ENCODE peak calls at places on chromosomes 13 and 19, in eight cellular contexts. U is progenitor cell of endocrine pancreas; L is non-pigmented ciliary epithelial cell; V is stimulated activated CD4-positive, alpha-beta T cell treated with anti-CD3 and anti-CD28 coated beads, Interleukin-1b, Interleukin-23, amount 100 ng/mL, for 1 hour; M is heart right ventricle; B is psoas muscle; C is cardiac muscle cell; Z is NCI-H2171 treated with DMSO at 0.1 percent for 48 hours. K is an unnamed sample.

GRCh38 chr19:16825312-16826168 is 3.7 kb upstream of the SIN3B start:
- DNase-seq in M (peak; percentile 70), C (no peak), U (no peak), B (peak; percentile 60), Z (peak; percentile 59), L (no peak), V (no peak), K (no peak)

GRCh38 chr19:43532571-43532961 is 422 bp upstream of the ZNF575 start:
- DNase-seq in C (no peak), U (no peak), M (no peak), L (no peak), Z (no peak), B (peak; percentile 78), V (no peak), K (no peak)

GRCh38 chr19:11382898-11383705 is 1.0 kb downstream of the EPOR start:
- DNase-seq in M (peak; percentile 45), C (peak; percentile 83), V (no peak), B (peak; percentile 71), U (peak; percentile 29), L (no peak), Z (peak; percentile 37), K (peak; percentile 67)

GRCh38 chr13:111429064-111429558 is 108.7 kb downstream of the TEX29 start:
- DNase-seq in M (peak; percentile 17), C (peak; percentile 67), V (no peak), U (peak; percentile 37), B (no peak), Z (peak; percentile 2), L (no peak), K (no peak)

GRCh38 chr19:40610396-40611064 is 9.4 kb downstream of the LTBP4 start:
- DNase-seq in M (peak; percentile 68), Z (peak; percentile 9), V (no peak), B (peak; percentile 88), L (no peak), C (no peak), U (no peak), K (peak; percentile 63)

GRCh38 chr19:13071444-13072205 is 31.0 kb downstream of the LYL1 start:
- DNase-seq in U (no peak), M (no peak), V (no peak), C (no peak), B (no peak), Z (peak; percentile 60), L (no peak), K (no peak)

GRCh38 chr13:27559714-27560113 is 60.6 kb downstream of the LNX2 start:
- DNase-seq in U (no peak), V (no peak), L (no peak), B (no peak), Z (no peak), M (no peak), C (no peak), K (no peak)

GRCh38 chr19:50721441-50722137 is 1.6 kb upstream of the CLEC11A start:
- DNase-seq in U (no peak), M (no peak), V (no peak), C (no peak), L (no peak), Z (no peak), B (no peak), K (no peak)

GRCh38 chr19:38394488-38394887 is 6.0 kb downstream of the SPRED3 start:
- DNase-seq in L (no peak), B (no peak), Z (peak; percentile 56), C (peak; percentile 27), V (peak; percentile 19), U (no peak), M (no peak), K (no peak)

GRCh38 chr13:41497436-41497835 is 40.1 kb downstream of the RGCC start:
- DNase-seq in U (no peak), V (no peak), M (no peak), C (no peak), L (no peak), B (no peak), Z (no peak), K (no peak)

GRCh38 chr19:34963531-34964406 is at the start of gene ZNF792:
- DNase-seq in Z (peak; percentile 3), U (peak; percentile 57), C (peak; percentile 88), M (peak; percentile 64), B (peak; percentile 82), L (no peak), V (no peak), K (peak; percentile 70)

GRCh38 chr19:18306209-18306902 is 16.5 kb downstream of the LSM4 start:
- DNase-seq in C (no peak), Z (no peak), L (no peak), V (no peak), B (no peak), M (no peak), U (no peak), K (no peak)

GRCh38 chr13:102091231-102091630 is 310.6 kb downstream of the FGF14 start:
- DNase-seq in L (no peak), B (no peak), U (no peak), V (no peak), C (peak; percentile 1), M (no peak), Z (peak; percentile 20), K (no peak)

GRCh38 chr19:18586311-18586710 is 2.3 kb upstream of the REX1BD start:
- DNase-seq in L (no peak), Z (no peak), B (no peak), C (no peak), M (no peak), V (no peak), U (no peak), K (no peak)

GRCh38 chr19:14404322-14404721 is 14.8 kb downstream of the DDX39A start:
- DNase-seq in B (no peak), Z (peak; percentile 20), V (no peak), C (no peak), M (no peak), U (no peak), L (no peak), K (no peak)

GRCh38 chr13:43157796-43158195 is 134.4 kb downstream of the DNAJC15 start:
- DNase-seq in V (no peak), M (no peak), B (no peak), L (no peak), U (no peak), Z (no peak), C (no peak), K (no peak)

GRCh38 chr19:46759817-46760333 is 13.6 kb upstream of the STRN4 start:
- DNase-seq in V (no peak), L (no peak), U (no peak), C (no peak), Z (no peak), M (no peak), B (no peak), K (no peak)

GRCh38 chr13:66994498-66995365 is 235.4 kb downstream of the PCDH9 start:
- DNase-seq in U (no peak), V (no peak), M (no peak), B (no peak), C (no peak), Z (no peak), L (no peak), K (no peak)

GRCh38 chr19:56671613-56671994 is at the start of gene ZNF835:
- DNase-seq in L (no peak), B (peak; percentile 95), U (no peak), M (peak; percentile 95), C (peak; percentile 57), Z (peak; percentile 84), V (peak; percentile 39), K (no peak)

GRCh38 chr19:38869160-38869835 is 8.8 kb downstream of the RINL start:
- DNase-seq in M (no peak), Z (no peak), U (no peak), L (no peak), V (no peak), B (no peak), C (no peak), K (no peak)

GRCh38 chr19:47427241-47428176 is 8.2 kb upstream of the MEIS3 start:
- DNase-seq in Z (peak; percentile 82), V (peak; percentile 22), C (peak; percentile 85), L (no peak), U (peak; percentile 84), M (peak; percentile 39), B (no peak), K (no peak)

GRCh38 chr13:101139076-101139475 is 277.2 kb downstream of the NALCN start:
- DNase-seq in B (no peak), L (no peak), V (no peak), Z (peak; percentile 12), U (no peak), C (no peak), M (no peak), K (no peak)

GRCh38 chr13:51221674-51222509 is at the start of gene FAM124A:
- DNase-seq in L (no peak), B (peak; percentile 59), V (no peak), C (peak; percentile 81), U (peak; percentile 54), Z (peak; percentile 63), M (peak; percentile 36), K (no peak)

GRCh38 chr19:7545904-7546303 is 10.4 kb downstream of the PNPLA6 start:
- DNase-seq in B (no peak), Z (no peak), L (no peak), M (no peak), U (no peak), C (no peak), V (no peak), K (no peak)

GRCh38 chr19:28184997-28185396 is 1028.0 kb downstream of the UQCRFS1 start:
- DNase-seq in C (no peak), Z (no peak), V (no peak), B (no peak), U (no peak), M (no peak), L (no peak), K (no peak)

K was measured in RWPE2.